ENCODE peak calls at places on chromosomes 12 and 14, in seven cellular contexts. S, A, F, B, O, C and M are unnamed samples.

GRCh38 chr12:113874326-113874725 is 91.8 kb downstream of the RBM19 start:
- DNase-seq in S (no peak), A (no peak), F (no peak), B (no peak), O (no peak), C (no peak), M (no peak)

GRCh38 chr12:19482551-19483109 is 43.3 kb downstream of the AEBP2 start:
- DNase-seq in S (peak), A (no peak), F (peak), B (no peak), O (no peak), C (no peak), M (peak)

GRCh38 chr12:57755194-57755453 is 221 bp downstream of the MARCHF9 start:
- DNase-seq in S (no peak), A (no peak), F (no peak), B (no peak), O (no peak), C (no peak), M (no peak)

GRCh38 chr14:51609251-51609986 is 42.3 kb upstream of the FRMD6 start:
- DNase-seq in S (no peak), A (peak), F (no peak), B (no peak), O (no peak), C (no peak), M (no peak)

GRCh38 chr12:12925383-12925782 is 26.6 kb downstream of the GPRC5D start:
- DNase-seq in S (no peak), A (no peak), F (no peak), B (no peak), O (no peak), C (no peak), M (no peak)

GRCh38 chr12:15590180-15590826 is 198.9 kb downstream of the EPS8 start:
- DNase-seq in S (peak), A (peak), F (peak), B (peak), O (peak), C (peak), M (peak)

GRCh38 chr12:89709994-89710872 is 1.6 kb upstream of the ATP2B1 start:
- DNase-seq in S (no peak), A (peak), F (no peak), B (no peak), O (no peak), C (peak), M (peak)

GRCh38 chr14:94601961-94602391 is 10.2 kb upstream of the SERPINA3 start:
- DNase-seq in S (peak), A (peak), F (peak), B (no peak), O (no peak), C (no peak), M (peak)

GRCh38 chr12:127270193-127270592 is 996.8 kb upstream of the TMEM132C start:
- DNase-seq in S (no peak), A (peak), F (peak), B (no peak), O (no peak), C (no peak), M (no peak)

GRCh38 chr12:100554608-100555077 is 18.8 kb upstream of the GAS2L3 start:
- DNase-seq in S (peak), A (peak), F (peak), B (no peak), O (peak), C (peak), M (peak)

GRCh38 chr12:53492830-53493609 is 6.2 kb downstream of the MAP3K12 start:
- DNase-seq in S (peak), A (peak), F (peak), B (peak), O (peak), C (peak), M (peak)

GRCh38 chr12:76762556-76762955 is 1.4 kb upstream of the ZDHHC17 start:
- DNase-seq in S (peak), A (no peak), F (no peak), B (no peak), O (peak), C (no peak), M (peak)

GRCh38 chr12:78818487-78818886 is 46.1 kb upstream of the SYT1 start:
- DNase-seq in S (peak), A (no peak), F (no peak), B (no peak), O (no peak), C (no peak), M (peak)

GRCh38 chr12:123064356-123064755 is 83.9 kb downstream of the ARL6IP4 start:
- DNase-seq in S (no peak), A (no peak), F (no peak), B (no peak), O (no peak), C (no peak), M (no peak)

GRCh38 chr14:101121399-101122113 is 218.0 kb upstream of the RTL1 start:
- DNase-seq in S (no peak), A (no peak), F (no peak), B (no peak), O (no peak), C (no peak), M (no peak)

GRCh38 chr14:90301580-90302181 is 30.1 kb downstream of the NRDE2 start:
- DNase-seq in S (peak), A (peak), F (peak), B (no peak), O (no peak), C (no peak), M (no peak)

GRCh38 chr14:94548999-94549985 is 11.9 kb upstream of the SERPINA4 start:
- DNase-seq in S (peak), A (peak), F (peak), B (peak), O (peak), C (peak), M (peak)

DNA sequence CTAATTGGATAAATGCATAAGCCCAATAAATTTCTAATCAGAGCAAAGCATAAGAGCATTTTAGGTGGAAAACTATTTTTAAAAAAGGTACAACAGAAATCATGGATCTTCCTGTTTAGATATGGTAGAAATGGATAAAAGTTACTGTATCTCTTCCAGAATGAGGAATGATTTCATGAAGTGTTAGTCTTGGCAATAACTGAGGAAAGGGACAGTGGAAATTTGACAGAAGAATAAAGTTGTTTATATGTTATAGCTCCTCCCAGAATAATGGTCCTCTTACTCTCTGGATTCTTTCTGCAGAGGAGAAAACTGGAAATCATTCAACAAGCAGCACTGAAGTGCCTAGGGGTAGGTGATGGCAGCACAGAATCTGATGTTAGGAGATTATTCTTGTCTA is 32.4 kb upstream of the BMAL2 start:
- DNase-seq in S (no peak), A (no peak), F (no peak), B (no peak), O (no peak), C (no peak), M (no peak)
- H3K18ac ChIP-seq in S (no peak), A (no peak), F (no peak), B (no peak), O (no peak), C (no peak), M (no peak)

DNA sequence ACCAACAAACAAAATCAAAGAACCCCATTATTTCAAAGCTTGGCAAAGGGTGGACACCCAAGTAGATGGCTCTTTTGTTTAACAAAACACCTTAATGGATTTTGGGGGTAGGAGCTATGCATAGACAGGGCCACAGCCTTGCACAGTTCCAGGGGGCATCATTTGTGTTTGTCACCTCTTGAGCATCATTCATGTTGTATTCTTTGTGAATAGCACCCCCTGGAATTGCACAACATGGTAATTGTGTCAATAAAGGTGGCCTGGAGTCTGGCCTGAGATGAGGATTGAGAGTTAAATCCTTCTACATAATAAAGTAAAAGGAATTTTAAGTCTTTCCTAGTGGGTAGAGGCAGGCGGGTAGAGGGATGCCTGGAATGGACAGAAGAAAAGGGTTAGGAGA is 3.3 kb upstream of the FRS2 start:
- DNase-seq in S (no peak), A (no peak), F (no peak), B (peak), O (no peak), C (no peak), M (no peak)
- H3K18ac ChIP-seq in S (no peak), A (no peak), F (no peak), B (no peak), O (no peak), C (no peak), M (no peak)

GRCh38 chr14:67892466-67893120 is 73.0 kb downstream of the RAD51B start:
- DNase-seq in S (peak), A (no peak), F (peak), B (no peak), O (no peak), C (no peak), M (no peak)
- H3K18ac ChIP-seq in S (no peak), A (no peak), F (no peak), B (no peak), O (no peak), C (no peak), M (no peak)

GRCh38 chr12:48142818-48143674 is 14.3 kb downstream of the ASB8 start:
- DNase-seq in S (peak), A (no peak), F (no peak), B (no peak), O (no peak), C (no peak), M (peak)

GRCh38 chr12:48145981-48146380 is 11.3 kb downstream of the ASB8 start:
- DNase-seq in S (no peak), A (no peak), F (no peak), B (no peak), O (no peak), C (no peak), M (no peak)

DNA sequence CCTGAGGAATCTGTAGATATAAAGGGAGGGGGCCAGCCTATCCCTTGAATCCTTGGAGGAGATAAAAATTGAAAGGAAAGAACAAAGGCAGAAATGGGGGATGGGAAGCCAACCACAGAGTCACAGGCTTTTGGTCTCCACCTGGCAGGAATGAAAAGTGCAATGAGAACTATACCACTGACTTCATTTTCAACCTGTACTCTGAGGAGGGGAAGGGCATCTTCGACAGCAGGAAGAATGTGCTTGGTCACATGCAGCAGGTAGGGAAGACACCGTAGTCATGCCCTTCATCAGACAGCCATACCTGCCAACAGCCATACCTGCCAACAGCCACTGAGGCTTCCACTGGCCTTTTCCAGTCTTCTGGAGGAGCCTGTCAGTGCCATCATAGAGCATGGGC is 13.4 kb downstream of the ASB8 start:
- DNase-seq in S (peak), A (no peak), F (no peak), B (no peak), O (no peak), C (no peak), M (no peak)
- H3K18ac ChIP-seq in S (no peak), A (no peak), F (no peak), B (peak), O (no peak), C (no peak), M (no peak)

GRCh38 chr12:59115995-59116394 is 195.7 kb upstream of the LRIG3 start:
- DNase-seq in S (peak), A (no peak), F (no peak), B (no peak), O (no peak), C (no peak), M (no peak)

GRCh38 chr12:59111873-59112272 is 191.6 kb upstream of the LRIG3 start:
- DNase-seq in S (no peak), A (no peak), F (no peak), B (no peak), O (no peak), C (no peak), M (no peak)

GRCh38 chr12:59118356-59118755 is 198.1 kb upstream of the LRIG3 start:
- DNase-seq in S (no peak), A (no peak), F (no peak), B (no peak), O (no peak), C (no peak), M (no peak)

GRCh38 chr12:59113831-59114273 is 193.5 kb upstream of the LRIG3 start:
- DNase-seq in S (peak), A (peak), F (peak), B (peak), O (peak), C (peak), M (peak)

GRCh38 chr12:59115526-59115925 is 195.2 kb upstream of the LRIG3 start:
- DNase-seq in S (no peak), A (peak), F (no peak), B (no peak), O (no peak), C (no peak), M (no peak)
- H3K18ac ChIP-seq in S (no peak), A (no peak), F (no peak), B (no peak), O (no peak), C (no peak), M (no peak)

DNA sequence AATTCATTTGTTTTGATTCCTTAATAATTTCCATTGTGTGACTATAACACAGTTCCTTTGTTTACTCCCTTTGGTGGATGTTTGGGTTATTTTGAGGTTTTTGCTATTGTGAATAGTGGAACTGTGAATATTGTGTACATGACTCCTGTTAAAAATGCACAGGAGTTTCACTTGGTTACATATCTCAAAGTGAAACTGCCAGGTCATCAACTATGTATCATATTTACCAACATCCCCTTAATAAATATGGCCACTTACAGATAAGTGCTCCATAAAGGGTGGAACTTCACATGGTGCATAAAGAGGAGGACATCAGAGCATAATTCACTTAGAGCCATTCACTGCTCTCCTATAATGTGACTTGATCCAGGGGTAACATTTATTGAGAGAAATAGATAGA is 328.9 kb downstream of the SEC23A start:
- DNase-seq in S (no peak), A (no peak), F (no peak), B (no peak), O (no peak), C (no peak), M (no peak)
- H3K18ac ChIP-seq in S (no peak), A (no peak), F (no peak), B (no peak), O (no peak), C (no peak), M (no peak)

GRCh38 chr12:10448236-10448635 is 4.9 kb downstream of the KLRC1 start:
- DNase-seq in S (no peak), A (no peak), F (no peak), B (no peak), O (no peak), C (no peak), M (no peak)

GRCh38 chr12:10455766-10456165 is 2.6 kb upstream of the KLRC1 start:
- DNase-seq in S (no peak), A (no peak), F (no peak), B (no peak), O (no peak), C (no peak), M (no peak)

GRCh38 chr12:10457760-10458159 is 4.6 kb upstream of the KLRC1 start:
- DNase-seq in S (peak), A (no peak), F (no peak), B (peak), O (no peak), C (no peak), M (peak)

GRCh38 chr12:10454531-10454930 is 1.4 kb upstream of the KLRC1 start:
- DNase-seq in S (no peak), A (no peak), F (peak), B (no peak), O (no peak), C (no peak), M (no peak)

GRCh38 chr12:10453144-10453543 is at the start of gene KLRC1:
- DNase-seq in S (no peak), A (no peak), F (no peak), B (no peak), O (no peak), C (no peak), M (no peak)
- H3K18ac ChIP-seq in S (no peak), A (no peak), F (no peak), B (no peak), O (no peak), C (no peak), M (no peak)

GRCh38 chr12:41336041-41336552 is 148.0 kb downstream of the PDZRN4 start:
- DNase-seq in S (peak), A (no peak), F (no peak), B (no peak), O (no peak), C (no peak), M (no peak)

GRCh38 chr12:41345071-41345470 is 157.0 kb downstream of the PDZRN4 start:
- DNase-seq in S (no peak), A (no peak), F (no peak), B (no peak), O (no peak), C (no peak), M (no peak)

GRCh38 chr12:41334390-41334789 is 146.3 kb downstream of the PDZRN4 start:
- DNase-seq in S (peak), A (no peak), F (no peak), B (no peak), O (no peak), C (no peak), M (no peak)

GRCh38 chr12:41333988-41334387 is 145.9 kb downstream of the PDZRN4 start:
- DNase-seq in S (peak), A (no peak), F (no peak), B (no peak), O (no peak), C (no peak), M (no peak)

DNA sequence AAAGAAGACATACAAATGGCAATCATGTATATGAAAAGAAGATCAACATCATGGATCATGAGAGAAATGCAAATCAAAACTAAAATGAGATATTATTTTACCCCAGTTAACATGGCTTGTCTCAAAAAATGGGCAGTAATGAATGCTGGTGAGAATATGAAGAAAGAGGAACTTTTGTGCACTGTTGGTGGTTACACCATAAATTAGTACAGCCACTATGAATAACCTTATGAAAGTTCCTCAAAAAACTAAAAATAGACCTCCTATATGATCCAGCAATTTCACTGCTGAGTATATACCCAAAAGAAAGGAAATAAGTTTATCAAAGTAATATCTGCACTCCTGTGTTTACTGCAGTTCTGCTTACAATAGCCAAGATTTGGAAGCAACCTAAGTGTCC is 151.7 kb downstream of the PDZRN4 start:
- DNase-seq in S (no peak), A (no peak), F (no peak), B (no peak), O (no peak), C (no peak), M (no peak)
- H3K18ac ChIP-seq in S (no peak), A (no peak), F (no peak), B (no peak), O (no peak), C (no peak), M (no peak)